ENCODE peak calls at places on chromosome 4, in four cellular contexts. Q is A549, M is heart left ventricle, C is OCI-LY7. J is an unnamed sample.

GRCh38 chr4:55247521-55247920 is 98.5 kb upstream of the SRD5A3 start:
- DNase-seq in Q (no peak), M (no peak), C (no peak), J (no peak)

GRCh38 chr4:168647976-168648375 is 151.1 kb downstream of the PALLD start:
- DNase-seq in Q (no peak), M (no peak), C (no peak), J (no peak)

GRCh38 chr4:10629394-10629793 is 55.2 kb downstream of the CLNK start:
- DNase-seq in Q (no peak), C (no peak), M (no peak), J (no peak)

GRCh38 chr4:125750827-125751466 is 436.2 kb downstream of the FAT4 start:
- DNase-seq in Q (peak), C (no peak), M (peak), J (no peak)

GRCh38 chr4:158903472-158904043 is 134.7 kb downstream of the FNIP2 start:
- DNase-seq in Q (no peak), M (no peak), C (no peak), J (no peak)

GRCh38 chr4:148173397-148174017 is 268.7 kb downstream of the NR3C2 start:
- DNase-seq in M (no peak), Q (no peak), C (no peak), J (no peak)

GRCh38 chr4:55706526-55706925 is 70.4 kb upstream of the NMU start:
- DNase-seq in M (no peak), C (no peak), Q (no peak), J (no peak)

GRCh38 chr4:7141151-7141550 is 51.2 kb upstream of the SORCS2 start:
- DNase-seq in M (no peak), Q (no peak), C (no peak), J (no peak)

GRCh38 chr4:165839615-165840333 is 33.3 kb upstream of the TLL1 start:
- DNase-seq in Q (no peak), C (no peak), M (no peak), J (no peak)

GRCh38 chr4:167023359-167023925 is 210.9 kb downstream of the SPOCK3 start:
- DNase-seq in C (no peak), Q (no peak), M (no peak), J (no peak)

GRCh38 chr4:179797718-179798117 is 2355.5 kb upstream of the AGA start:
- DNase-seq in C (no peak), M (no peak), Q (no peak), J (no peak)

GRCh38 chr4:8468746-8469535 is 28.4 kb downstream of the TRMT44 start:
- DNase-seq in C (peak), M (peak), Q (peak), J (peak)

GRCh38 chr4:47804598-47804997 is 33.3 kb downstream of the CORIN start:
- DNase-seq in C (no peak), Q (no peak), M (no peak), J (no peak)

GRCh38 chr4:98377626-98378025 is 116.4 kb downstream of the RAP1GDS1 start:
- DNase-seq in C (no peak), M (no peak), Q (no peak), J (peak)

GRCh38 chr4:38769441-38770210 is 13.2 kb downstream of the TLR10 start:
- DNase-seq in Q (no peak), M (no peak), C (no peak), J (no peak)

GRCh38 chr4:152696764-152697250 is 17.0 kb upstream of the TMEM154 start:
- DNase-seq in M (no peak), Q (no peak), C (no peak), J (peak)

GRCh38 chr4:142129473-142129872 is 493.1 kb downstream of the IL15 start:
- DNase-seq in M (no peak), C (no peak), Q (no peak), J (no peak)

GRCh38 chr4:5463936-5464650 is 244.3 kb downstream of the EVC2 start:
- DNase-seq in M (no peak), C (no peak), Q (no peak), J (no peak)